ENCODE peak calls at places on chromosomes 5 and 9, in eight cellular contexts. V is heart left ventricle; T is CD8-positive, alpha-beta T cell; W is left lung; M is natural killer cell; Q is HepG2; S is mucosa of descending colon; Z is activated CD8-positive, alpha-beta T cell treated with anti-CD3 and anti-CD28 coated beads for 36 hours. U is an unnamed sample.

GRCh38 chr5:159187674-159188164 is 21.6 kb downstream of the RNF145 start:
- ATAC-seq in W (no peak), Q (no peak), Z (no peak), V (no peak), T (no peak), S (no peak), M (no peak), U (no peak)

GRCh38 chr9:84969084-84969483 is 299.6 kb downstream of the NTRK2 start:
- ATAC-seq in M (no peak), V (no peak), Q (no peak), T (no peak), Z (no peak), S (peak; percentile 44), W (no peak), U (no peak)

GRCh38 chr5:8462565-8462964 is 593.6 kb downstream of the MTRR start:
- ATAC-seq in Z (no peak), T (no peak), M (no peak), V (no peak), W (peak; percentile 82), Q (peak; percentile 31), S (peak; percentile 71), U (no peak)

GRCh38 chr5:56159521-56159947 is 73.6 kb downstream of the ANKRD55 start:
- ATAC-seq in T (no peak), V (peak; percentile 45), S (no peak), M (peak; percentile 22), W (peak; percentile 30), Z (no peak), Q (no peak), U (peak; percentile 21)

GRCh38 chr5:86917117-86917579 is 299.4 kb downstream of the COX7C start:
- ATAC-seq in T (no peak), V (no peak), Q (no peak), M (no peak), Z (peak; percentile 71), W (peak; percentile 38), S (no peak), U (no peak)

GRCh38 chr5:112192072-112192471 is 227.0 kb downstream of the EPB41L4A start:
- ATAC-seq in W (no peak), T (no peak), V (no peak), Q (peak; percentile 33), Z (no peak), S (no peak), M (no peak), U (no peak)

GRCh38 chr9:114386886-114387677 is 700 bp downstream of the AKNA start:
- ATAC-seq in V (peak; percentile 2), W (peak; percentile 38), Q (peak; percentile 52), Z (no peak), M (no peak), T (no peak), S (peak; percentile 61), U (peak; percentile 14)

GRCh38 chr5:100828071-100828689 is 74.9 kb downstream of the ST8SIA4 start:
- ATAC-seq in M (no peak), V (peak; percentile 59), Z (peak; percentile 59), W (peak; percentile 31), S (peak; percentile 8), Q (no peak), T (no peak), U (peak; percentile 34)

GRCh38 chr5:94745786-94746730 is 127.6 kb downstream of the SLF1 start:
- ATAC-seq in S (no peak), V (no peak), Z (no peak), W (peak; percentile 44), Q (no peak), M (no peak), T (no peak), U (no peak)

GRCh38 chr5:140595538-140595937 is 30.9 kb downstream of the SLC35A4 start:
- ATAC-seq in Q (no peak), S (peak; percentile 65), M (peak; percentile 56), Z (no peak), V (peak; percentile 80), T (no peak), W (peak; percentile 75), U (peak; percentile 54)

GRCh38 chr5:169980418-169981053 is at the start of gene INSYN2B:
- ATAC-seq in W (peak; percentile 94), Z (peak; percentile 62), T (no peak), S (peak; percentile 59), Q (peak; percentile 97), V (peak; percentile 85), M (peak; percentile 27), U (peak; percentile 75)

GRCh38 chr9:136267261-136268111 is 21.9 kb upstream of the QSOX2 start:
- ATAC-seq in T (peak; percentile 98), S (peak; percentile 98), Q (peak; percentile 81), V (peak; percentile 94), M (peak; percentile 98), W (peak; percentile 98), Z (peak; percentile 97), U (peak; percentile 94)

GRCh38 chr5:6682239-6682638 is 31.0 kb upstream of the TENT4A start:
- ATAC-seq in T (no peak), V (no peak), Z (no peak), S (no peak), Q (no peak), W (no peak), M (no peak), U (no peak)

GRCh38 chr9:23322392-23322791 is 503.6 kb downstream of the ELAVL2 start:
- ATAC-seq in W (no peak), S (no peak), T (no peak), Z (no peak), Q (no peak), M (no peak), V (no peak), U (no peak)

GRCh38 chr9:71638627-71639026 is 129.7 kb downstream of the CEMIP2 start:
- ATAC-seq in M (peak; percentile 83), Q (no peak), V (peak; percentile 94), Z (peak; percentile 65), S (peak; percentile 64), T (peak; percentile 38), W (peak; percentile 84), U (peak; percentile 65)

GRCh38 chr5:89313804-89314588 is 431.0 kb upstream of the MEF2C start:
- ATAC-seq in T (peak; percentile 20), S (peak; percentile 72), Q (no peak), V (peak; percentile 64), M (peak; percentile 92), Z (peak; percentile 95), W (peak; percentile 70), U (no peak)

GRCh38 chr5:2898661-2899060 is 147.2 kb upstream of the IRX2 start:
- ATAC-seq in S (no peak), Z (no peak), W (no peak), M (no peak), T (no peak), Q (no peak), V (no peak), U (no peak)

GRCh38 chr5:10607023-10607665 is 43.3 kb downstream of the ANKRD33B start:
- ATAC-seq in T (no peak), Z (peak; percentile 80), W (peak; percentile 59), S (peak; percentile 74), Q (no peak), M (peak; percentile 67), V (peak; percentile 95), U (peak; percentile 21)

GRCh38 chr9:34505370-34506120 is 17.2 kb downstream of the ENHO start:
- ATAC-seq in W (no peak), Q (no peak), M (no peak), V (no peak), T (no peak), S (peak; percentile 19), Z (no peak), U (no peak)

GRCh38 chr9:15485836-15486678 is 24.7 kb downstream of the PSIP1 start:
- ATAC-seq in W (peak; percentile 26), Q (peak; percentile 54), T (no peak), Z (peak; percentile 65), M (no peak), S (no peak), V (no peak), U (no peak)
- TF ChIP-seq CTCF in W (peak; percentile 32), Q (peak; percentile 24), T (peak; percentile 61), Z (peak; percentile 68), M (peak; percentile 52), S (no peak), V (peak; percentile 10), U (peak; percentile 50)

GRCh38 chr5:131536211-131536826 is 98.7 kb downstream of the RAPGEF6 start:
- ATAC-seq in W (peak; percentile 30), V (peak; percentile 68), Z (peak; percentile 60), T (peak; percentile 56), M (peak; percentile 53), Q (no peak), S (peak; percentile 69), U (no peak)

GRCh38 chr5:131530706-131531331 is 104.2 kb downstream of the RAPGEF6 start:
- ATAC-seq in M (peak; percentile 71), V (no peak), W (no peak), Q (no peak), T (peak; percentile 58), S (no peak), Z (peak; percentile 35), U (no peak)

GRCh38 chr5:131532016-131532640 is 102.9 kb downstream of the RAPGEF6 start:
- ATAC-seq in W (no peak), M (peak; percentile 72), Z (peak; percentile 57), T (peak; percentile 49), V (no peak), S (no peak), Q (no peak), U (no peak)

GRCh38 chr5:131534995-131535394 is 100.0 kb downstream of the RAPGEF6 start:
- ATAC-seq in M (no peak), Q (no peak), Z (no peak), T (no peak), S (no peak), W (no peak), V (no peak), U (no peak)

GRCh38 chr5:131533844-131534243 is 101.2 kb downstream of the RAPGEF6 start:
- ATAC-seq in Q (peak; percentile 39), S (no peak), T (no peak), M (no peak), V (no peak), Z (no peak), W (no peak), U (no peak)
- TF ChIP-seq CTCF in Q (no peak), S (no peak), T (no peak), M (no peak), V (peak; percentile 9), Z (peak; percentile 46), W (no peak), U (no peak)

DNA sequence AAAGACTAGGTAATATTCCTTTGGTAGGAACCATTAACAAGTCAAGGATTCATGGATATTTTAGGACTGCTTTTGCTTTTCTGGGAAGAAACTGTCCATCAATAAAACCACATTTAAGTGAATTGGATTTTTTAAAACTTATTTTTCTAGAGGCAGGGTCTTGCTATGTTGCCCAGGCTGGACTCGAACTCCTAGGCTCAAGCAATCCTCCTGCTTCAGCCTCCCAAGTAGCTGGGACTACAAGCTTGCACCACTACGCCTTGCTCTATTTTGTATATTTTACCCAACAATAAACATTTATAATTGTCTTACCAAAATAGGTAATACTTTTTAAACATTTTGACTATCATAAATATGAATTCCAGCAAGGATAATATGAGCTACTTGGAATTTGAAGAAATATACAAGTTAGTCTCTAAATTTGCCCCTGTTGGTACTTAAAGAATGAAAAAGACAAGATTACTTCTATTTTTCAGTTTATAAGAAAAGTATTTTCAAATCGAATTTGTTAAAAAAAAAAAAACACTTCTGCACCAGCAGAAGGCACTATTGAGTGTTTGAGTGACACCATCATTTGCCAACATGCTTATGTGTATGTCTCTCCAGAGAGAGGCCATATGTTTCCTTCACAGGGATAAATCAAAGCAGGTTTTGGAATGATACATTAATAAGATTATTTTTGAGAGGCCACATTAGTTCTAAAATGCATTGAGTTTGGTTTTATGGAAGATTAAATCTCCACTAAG is 60.0 kb upstream of the CARTPT start:
- ATAC-seq in M (no peak), W (no peak), Q (no peak), S (no peak), Z (no peak), T (no peak), V (no peak), U (no peak)
- TF ChIP-seq CTCF in M (no peak), W (no peak), Q (peak; percentile 48), S (no peak), Z (peak; percentile 46), T (no peak), V (no peak), U (no peak)

GRCh38 chr5:137478043-137478442 is 21.1 kb downstream of the SPOCK1 start:
- ATAC-seq in V (no peak), W (no peak), Z (no peak), T (no peak), Q (no peak), S (no peak), M (no peak), U (no peak)
- TF ChIP-seq CTCF in V (no peak), W (no peak), Z (no peak), T (no peak), Q (no peak), S (no peak), M (no peak), U (no peak)

U was measured in gastroesophageal sphincter.